ENCODE peak calls at places on chromosomes 1 and 21, in five cellular contexts. G, A, X, W and B are unnamed samples.

GRCh38 chr1:57424231-57425027 is 569 bp upstream of the DAB1 start:
- DNase-seq in G (no peak), A (peak), X (no peak), W (peak), B (peak)

GRCh38 chr1:228986093-228986904 is 251.0 kb downstream of the RHOU start:
- DNase-seq in G (peak), A (peak), X (no peak), W (peak), B (no peak)

GRCh38 chr1:204350857-204351573 is 8.7 kb downstream of the PLEKHA6 start:
- DNase-seq in G (peak), A (peak), X (no peak), W (peak), B (no peak)

GRCh38 chr1:206700445-206701036 is 15.8 kb downstream of the MAPKAPK2 start:
- DNase-seq in G (no peak), A (peak), X (no peak), W (no peak), B (no peak)

GRCh38 chr1:12442217-12442616 is 175.8 kb downstream of the DHRS3 start:
- DNase-seq in G (no peak), A (no peak), X (no peak), W (no peak), B (no peak)

GRCh38 chr1:234699795-234700665 is 90.1 kb upstream of the IRF2BP2 start:
- DNase-seq in G (peak), A (peak), X (peak), W (no peak), B (no peak)

GRCh38 chr1:25167269-25168192 is 64.8 kb downstream of the SYF2 start:
- DNase-seq in G (no peak), A (no peak), X (no peak), W (no peak), B (no peak)

GRCh38 chr1:61386323-61386722 is 304.0 kb downstream of the NFIA start:
- DNase-seq in G (no peak), A (no peak), X (no peak), W (no peak), B (no peak)

GRCh38 chr1:45306319-45306718 is 20.4 kb upstream of the HPDL start:
- DNase-seq in G (no peak), A (peak), X (peak), W (no peak), B (no peak)

GRCh38 chr1:203080456-203080855 is 5.4 kb downstream of the MYOG start:
- DNase-seq in G (no peak), A (no peak), X (no peak), W (no peak), B (no peak)

GRCh38 chr21:20661745-20662470 is 336.3 kb upstream of the NCAM2 start:
- DNase-seq in G (no peak), A (peak), X (no peak), W (no peak), B (no peak)

GRCh38 chr1:169119405-169119804 is 12.9 kb downstream of the ATP1B1 start:
- DNase-seq in G (no peak), A (peak), X (peak), W (no peak), B (no peak)

GRCh38 chr1:17574502-17574901 is 35.0 kb downstream of the ARHGEF10L start:
- DNase-seq in G (no peak), A (no peak), X (no peak), W (no peak), B (no peak)

GRCh38 chr1:71521655-71522264 is 440.9 kb upstream of the ZRANB2 start:
- DNase-seq in G (no peak), A (peak), X (peak), W (no peak), B (no peak)

GRCh38 chr1:31441558-31441957 is 28.5 kb downstream of the SERINC2 start:
- DNase-seq in G (no peak), A (no peak), X (no peak), W (no peak), B (no peak)

GRCh38 chr1:223483511-223483910 is 90.3 kb downstream of the CCDC185 start:
- DNase-seq in G (no peak), A (no peak), X (no peak), W (no peak), B (no peak)

GRCh38 chr1:62082456-62083363 is 111.9 kb upstream of the L1TD1 start:
- DNase-seq in G (no peak), A (peak), X (peak), W (peak), B (no peak)

GRCh38 chr1:37501661-37502060 is 12.9 kb downstream of the MEAF6 start:
- DNase-seq in G (no peak), A (no peak), X (no peak), W (no peak), B (no peak)

GRCh38 chr1:67939942-67940341 is 106.7 kb upstream of the GNG12 start:
- DNase-seq in G (no peak), A (no peak), X (no peak), W (no peak), B (no peak)

GRCh38 chr21:44767834-44768831 is 33.5 kb downstream of the UBE2G2 start:
- DNase-seq in G (no peak), A (no peak), X (no peak), W (no peak), B (peak)

GRCh38 chr1:77406661-77407060 is 124.8 kb downstream of the AK5 start:
- DNase-seq in G (no peak), A (peak), X (no peak), W (no peak), B (no peak)

GRCh38 chr21:17467392-17467791 is 45.5 kb upstream of the CXADR start:
- DNase-seq in G (no peak), A (peak), X (peak), W (no peak), B (no peak)

GRCh38 chr1:12436345-12436658 is 181.7 kb downstream of the DHRS3 start:
- DNase-seq in G (no peak), A (no peak), X (no peak), W (no peak), B (no peak)

GRCh38 chr1:64223329-64224151 is 20.1 kb downstream of the UBE2U start:
- DNase-seq in G (no peak), A (peak), X (peak), W (no peak), B (no peak)

GRCh38 chr1:23424171-23424959 is at the start of gene TCEA3:
- DNase-seq in G (no peak), A (no peak), X (no peak), W (peak), B (no peak)

GRCh38 chr1:113021430-113022085 is 51.4 kb upstream of the LRIG2 start:
- DNase-seq in G (no peak), A (peak), X (peak), W (no peak), B (no peak)

GRCh38 chr1:160209041-160209655 is 4.0 kb downstream of the PEA15 start:
- DNase-seq in G (no peak), A (no peak), X (no peak), W (no peak), B (no peak)

GRCh38 chr1:43144228-43144627 is 27.9 kb downstream of the EBNA1BP2 start:
- DNase-seq in G (no peak), A (peak), X (peak), W (no peak), B (no peak)

GRCh38 chr1:56535949-56536348 is 43.4 kb downstream of the PLPP3 start:
- DNase-seq in G (no peak), A (no peak), X (no peak), W (no peak), B (no peak)

GRCh38 chr1:154206212-154206611 is at the start of gene CFAP141:
- DNase-seq in G (no peak), A (peak), X (peak), W (no peak), B (no peak)

GRCh38 chr1:201145816-201146215 is 8.5 kb downstream of the TMEM9 start:
- DNase-seq in G (no peak), A (no peak), X (no peak), W (no peak), B (no peak)

GRCh38 chr1:204672482-204673216 is 12.9 kb downstream of the LRRN2 start:
- DNase-seq in G (no peak), A (no peak), X (no peak), W (no peak), B (no peak)

GRCh38 chr21:34642211-34643075 is 26.4 kb upstream of the CLIC6 start:
- DNase-seq in G (no peak), A (peak), X (peak), W (no peak), B (no peak)

GRCh38 chr1:190436615-190437014 is 41.0 kb downstream of the BRINP3 start:
- DNase-seq in G (no peak), A (peak), X (peak), W (no peak), B (no peak)

GRCh38 chr1:198756470-198756869 is 117.6 kb downstream of the PTPRC start:
- DNase-seq in G (no peak), A (peak), X (peak), W (no peak), B (no peak)
- TF ChIP-seq CTCF in G (no peak), A (no peak), X (no peak), W (no peak), B (peak)

DNA sequence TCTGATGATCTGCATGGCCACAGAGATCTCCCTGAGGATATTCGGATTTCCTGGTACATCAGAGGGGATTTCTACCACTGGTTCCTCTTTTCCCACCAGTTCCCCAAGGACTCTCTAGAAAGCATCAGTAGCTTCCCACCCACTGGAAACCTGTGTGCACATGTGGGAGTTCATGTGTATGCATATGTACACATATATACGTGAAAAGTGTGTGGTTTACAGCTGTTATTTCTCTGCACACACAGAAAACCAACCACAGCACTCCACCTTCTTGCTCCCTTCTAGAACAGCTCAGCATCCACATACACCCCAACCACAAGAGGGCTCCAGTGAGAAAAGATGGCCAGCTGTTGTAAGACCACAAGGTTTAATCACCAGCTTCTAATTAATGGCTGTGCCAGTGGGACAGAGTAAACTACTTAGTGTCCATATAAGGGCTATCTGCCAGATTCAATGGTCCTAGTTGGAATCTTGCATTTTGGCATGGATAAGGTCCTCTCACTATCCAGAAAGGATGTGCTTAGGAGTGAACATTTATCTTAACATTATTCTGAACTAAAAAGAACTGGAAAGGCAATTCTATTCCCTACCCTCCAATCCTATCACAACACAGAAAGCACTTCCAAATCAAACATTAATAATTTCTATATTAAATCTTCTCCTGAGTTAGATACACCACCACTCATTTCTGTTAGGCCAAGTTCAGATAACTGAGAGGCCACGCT is 24.1 kb downstream of the GPR3 start:
- DNase-seq in G (no peak), A (peak), X (peak), W (no peak), B (no peak)
- H3K4me3 ChIP-seq in G (no peak), A (no peak), X (no peak), W (no peak), B (no peak)

GRCh38 chr21:41962425-41962966 is 8.7 kb upstream of the C2CD2 start:
- DNase-seq in G (no peak), A (no peak), X (no peak), W (no peak), B (no peak)
- TF ChIP-seq CTCF in G (no peak), A (no peak), X (no peak), W (no peak), B (no peak)

DNA sequence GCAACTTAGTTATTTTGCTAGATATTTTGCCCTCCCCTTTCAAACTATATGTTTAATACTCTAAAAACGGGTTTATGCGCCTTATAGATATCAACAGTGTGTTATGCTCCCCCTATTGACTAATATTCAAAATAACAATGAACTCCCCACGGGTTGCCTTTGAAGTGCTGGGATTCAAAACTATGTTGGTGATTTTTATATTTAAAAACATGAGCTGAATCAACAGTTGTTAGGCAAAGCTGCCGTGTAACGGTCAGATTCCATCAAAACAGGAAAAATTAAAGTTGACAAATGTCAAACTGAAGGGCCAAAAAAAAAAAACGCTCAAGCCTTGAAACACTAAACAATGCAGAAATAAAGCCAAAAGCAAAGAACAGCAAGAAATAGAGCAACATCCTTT is 2.5 kb downstream of the TGFBR3 start:
- DNase-seq in G (no peak), A (peak), X (peak), W (no peak), B (no peak)
- H3K4me3 ChIP-seq in G (peak), A (no peak), X (no peak), W (peak), B (no peak)